ENCODE peak calls at places on chromosomes 13 and 19, in four cellular contexts. O is IMR-90, S is kidney epithelial cell, J is cardiac muscle cell. U is an unnamed sample.

GRCh38 chr19:35013820-35014754 is 14.0 kb downstream of the GRAMD1A start:
- DNase-seq in O (no peak), S (no peak), J (peak; percentile 38), U (no peak)

GRCh38 chr13:102651392-102651791 is 43.5 kb downstream of the METTL21C start:
- DNase-seq in O (peak; percentile 61), S (no peak), J (peak; percentile 21), U (no peak)

GRCh38 chr13:50467156-50467814 is 376.2 kb downstream of the DLEU7 start:
- DNase-seq in O (no peak), S (no peak), J (no peak), U (no peak)

GRCh38 chr19:31214086-31214485 is 135.2 kb downstream of the TSHZ3 start:
- DNase-seq in O (peak; percentile 100), S (peak; percentile 97), J (peak; percentile 98), U (peak; percentile 97)

GRCh38 chr13:51913421-51914136 is 51.8 kb downstream of the CCDC70 start:
- DNase-seq in O (no peak), S (no peak), J (no peak), U (no peak)

GRCh38 chr13:44146162-44146561 is 227.5 kb upstream of the SERP2 start:
- DNase-seq in O (no peak), S (no peak), J (no peak), U (no peak)

GRCh38 chr13:22009500-22009899 is 338.6 kb downstream of the FGF9 start:
- DNase-seq in O (no peak), S (no peak), J (no peak), U (no peak)

GRCh38 chr19:34256835-34257558 is 2.6 kb downstream of the GARRE1 start:
- DNase-seq in O (no peak), S (no peak), J (no peak), U (no peak)

GRCh38 chr19:42286349-42287016 is 15.4 kb upstream of the PRR19 start:
- DNase-seq in O (peak; percentile 27), S (no peak), J (peak; percentile 61), U (no peak)

DNA sequence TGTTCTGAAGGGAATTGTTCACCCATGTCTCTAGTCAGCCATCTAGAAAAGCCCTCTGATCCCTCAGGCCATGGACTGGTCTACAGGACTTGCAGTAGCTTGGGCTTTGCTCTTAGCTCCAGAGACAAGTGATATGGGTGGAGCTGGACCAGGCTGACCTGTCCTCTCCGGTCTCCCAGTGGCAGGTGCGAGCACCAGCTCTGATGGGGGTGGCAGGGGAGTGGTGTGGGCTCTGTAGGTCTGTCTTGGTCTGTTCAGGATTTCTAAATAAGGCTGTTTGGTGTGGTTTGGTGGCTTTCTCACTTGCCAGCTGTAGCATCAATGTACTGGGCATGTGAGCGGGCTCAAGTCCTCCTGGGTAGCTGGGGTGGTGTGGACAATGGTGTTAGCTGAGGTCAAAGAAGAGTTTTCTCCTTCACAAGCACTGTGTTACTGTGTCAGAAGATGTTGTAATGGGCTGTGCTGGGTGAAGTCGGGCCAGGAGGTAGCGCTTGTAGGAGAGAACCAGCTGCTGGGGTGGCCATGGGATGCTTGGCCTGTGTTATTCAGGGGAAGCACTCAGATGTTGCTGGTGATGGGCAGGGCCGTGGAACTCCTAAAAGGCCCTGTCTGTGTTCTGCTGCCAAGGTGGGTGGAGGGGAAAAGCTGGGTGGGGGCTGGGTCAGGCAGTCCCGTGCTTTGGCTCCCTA is 16.9 kb downstream of the GPC6 start:
- DNase-seq in O (no peak), S (no peak), J (no peak), U (no peak)
- H3K4me3 ChIP-seq in O (no peak overlapping the region), S (no peak overlapping the region), J (no peak overlapping the region), U (no peak overlapping the region)

DNA sequence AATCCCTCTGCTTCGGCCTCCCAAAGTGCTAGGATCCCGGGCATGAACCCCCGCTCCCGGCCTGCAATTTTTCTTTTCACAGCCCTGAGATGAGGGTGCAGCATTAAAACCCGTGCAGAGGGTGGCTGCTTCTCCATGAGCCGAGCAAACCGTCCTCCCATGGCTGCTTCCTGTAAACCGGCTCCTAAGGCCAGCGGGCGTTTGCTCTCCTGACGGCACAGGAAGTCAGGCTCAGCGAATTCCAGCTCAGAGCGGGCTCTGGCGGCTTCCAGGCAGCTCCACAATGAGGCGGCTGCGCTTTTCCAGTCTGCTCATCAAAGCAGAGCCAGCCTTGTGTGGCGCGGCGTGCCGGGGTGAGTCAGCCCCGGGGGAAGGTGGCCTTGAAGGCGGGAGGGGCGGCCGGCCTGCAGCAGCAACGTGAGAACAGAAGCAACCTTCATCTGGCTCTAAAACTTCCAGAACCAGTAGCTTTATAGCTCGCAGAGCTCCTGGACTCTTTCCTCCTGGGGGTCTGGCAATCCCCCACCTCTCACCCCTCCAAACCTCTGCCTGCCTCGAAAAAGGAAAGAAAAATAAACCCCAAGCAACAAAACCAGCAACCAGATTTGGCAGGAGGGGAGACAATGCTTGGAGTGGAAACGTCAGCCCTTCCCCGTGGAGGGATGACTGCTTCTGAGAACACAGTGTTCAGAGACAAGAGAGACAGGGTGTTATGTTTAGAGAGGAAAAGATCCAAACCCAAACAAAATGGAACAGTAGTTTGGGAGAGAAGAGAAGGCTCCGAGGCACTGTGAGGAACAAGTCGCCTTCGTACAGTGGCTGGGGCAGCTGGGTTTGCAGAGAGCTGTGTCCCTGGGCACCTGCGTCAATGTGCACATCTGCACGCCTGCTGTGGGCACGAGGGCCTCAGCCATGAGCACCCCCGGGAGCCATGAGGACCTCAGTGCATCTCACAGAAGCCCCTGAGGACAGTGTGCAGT is 67.8 kb downstream of the GADD45B start:
- DNase-seq in O (peak; percentile 98), S (peak; percentile 95), J (peak; percentile 99), U (peak; percentile 89)
- TF ChIP-seq CTCF in O (peak; percentile 56), S (peak; percentile 52), J (peak; percentile 46), U (peak; percentile 47)

GRCh38 chr19:49680473-49681351 is 3.6 kb downstream of the PRMT1 start:
- DNase-seq in O (peak; percentile 78), S (no peak), J (peak; percentile 91), U (no peak)
- H3K4me3 ChIP-seq in O (no peak overlapping the region), S (no peak overlapping the region), J (no peak overlapping the region), U (no peak overlapping the region)

GRCh38 chr19:5539431-5539833 is 28.3 kb downstream of the TINCR start:
- DNase-seq in O (no peak), S (no peak), J (no peak), U (no peak)

GRCh38 chr19:5541456-5541855 is 26.3 kb downstream of the TINCR start:
- DNase-seq in O (no peak), S (no peak), J (peak; percentile 36), U (no peak)

GRCh38 chr19:5540208-5540607 is 27.5 kb downstream of the TINCR start:
- DNase-seq in O (no peak), S (no peak), J (no peak), U (no peak)

GRCh38 chr19:5545051-5545450 is 22.7 kb downstream of the TINCR start:
- DNase-seq in O (no peak), S (no peak), J (no peak), U (no peak)

DNA sequence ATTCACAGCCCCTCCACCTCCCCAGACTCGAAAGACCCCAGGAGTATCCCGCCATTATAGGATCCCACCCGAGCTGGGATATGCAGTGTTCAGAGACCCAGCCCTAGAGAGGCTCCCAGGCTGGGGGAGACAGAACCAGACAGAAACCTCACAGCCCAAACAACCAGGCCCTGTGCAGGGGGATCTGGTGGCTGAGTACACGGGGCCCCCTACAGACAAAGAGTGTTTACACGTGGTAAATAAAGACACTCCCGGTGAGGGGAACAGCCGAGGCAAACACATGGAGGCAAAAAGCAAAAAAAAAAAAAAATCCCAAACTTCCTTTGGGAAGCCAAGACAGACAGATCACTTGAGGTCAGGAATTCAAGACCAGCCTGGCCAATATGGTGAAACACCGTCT is 25.1 kb downstream of the TINCR start:
- DNase-seq in O (no peak), S (no peak), J (peak; percentile 15), U (no peak)
- TF ChIP-seq CTCF in O (peak; percentile 5), S (no peak), J (peak; percentile 14), U (no peak)

U was measured in AG09309.